ENCODE peak calls at places on chromosome 9, in seven cellular contexts. H is right lobe of liver; Z is keratinocyte; X is neural progenitor cell; A is left ventricle myocardium inferior; S is CD8-positive, alpha-beta T cell; Y is lower lobe of right lung. Q is an unnamed sample.

GRCh38 chr9:85505612-85506011 is 236.1 kb downstream of the AGTPBP1 start:
- DNase-seq in H (no peak), Z (no peak), X (no peak), A (no peak), S (no peak), Y (no peak), Q (no peak)

GRCh38 chr9:135663857-135664256 is 748 bp downstream of the LCN9 start:
- DNase-seq in H (no peak), Z (no peak), X (no peak), A (no peak), S (no peak), Y (no peak), Q (no peak)

GRCh38 chr9:34992376-34992951 is 2.9 kb downstream of the DNAJB5 start:
- DNase-seq in H (peak), Z (peak), X (peak), A (peak), S (no peak), Y (no peak), Q (no peak)

GRCh38 chr9:116175616-116176015 is 22.0 kb downstream of the PAPPA start:
- DNase-seq in H (no peak), Z (no peak), X (no peak), A (no peak), S (no peak), Y (no peak), Q (no peak)

GRCh38 chr9:37430841-37431597 is 8.5 kb downstream of the GRHPR start:
- DNase-seq in H (peak), Z (no peak), X (peak), A (no peak), S (no peak), Y (no peak), Q (no peak)

GRCh38 chr9:22986556-22986955 is 539.9 kb downstream of the DMRTA1 start:
- DNase-seq in H (no peak), Z (no peak), X (peak), A (no peak), S (no peak), Y (no peak), Q (no peak)

GRCh38 chr9:72828281-72828731 is 124.5 kb downstream of the ALDH1A1 start:
- DNase-seq in H (no peak), Z (peak), X (peak), A (no peak), S (no peak), Y (no peak), Q (no peak)

GRCh38 chr9:114156658-114157421 is 1.5 kb downstream of the COL27A1 start:
- DNase-seq in H (peak), Z (no peak), X (peak), A (peak), S (no peak), Y (peak), Q (no peak)

GRCh38 chr9:96065482-96066251 is 190.2 kb downstream of the ERCC6L2 start:
- DNase-seq in H (no peak), Z (no peak), X (no peak), A (no peak), S (no peak), Y (no peak), Q (no peak)

GRCh38 chr9:38281196-38281595 is 111.3 kb upstream of the ALDH1B1 start:
- DNase-seq in H (no peak), Z (no peak), X (no peak), A (no peak), S (no peak), Y (no peak), Q (no peak)

GRCh38 chr9:120327322-120327721 is 252.6 kb downstream of the CDK5RAP2 start:
- DNase-seq in H (no peak), Z (no peak), X (no peak), A (no peak), S (no peak), Y (no peak), Q (no peak)

GRCh38 chr9:105313238-105313637 is 68.8 kb downstream of the SLC44A1 start:
- DNase-seq in H (no peak), Z (no peak), X (no peak), A (no peak), S (no peak), Y (no peak), Q (no peak)

GRCh38 chr9:135588886-135589595 is 27.5 kb downstream of the PAEP start:
- DNase-seq in H (no peak), Z (no peak), X (no peak), A (no peak), S (no peak), Y (no peak), Q (no peak)

GRCh38 chr9:76215066-76215465 is 179.2 kb downstream of the RFK start:
- DNase-seq in H (no peak), Z (peak), X (peak), A (no peak), S (no peak), Y (no peak), Q (no peak)

GRCh38 chr9:93224591-93224990 is 40.7 kb downstream of the WNK2 start:
- DNase-seq in H (no peak), Z (peak), X (no peak), A (no peak), S (no peak), Y (no peak), Q (no peak)

GRCh38 chr9:97437151-97437550 is 25.3 kb downstream of the TDRD7 start:
- DNase-seq in H (no peak), Z (no peak), X (no peak), A (no peak), S (no peak), Y (no peak), Q (no peak)

GRCh38 chr9:1880038-1880565 is 135.0 kb upstream of the SMARCA2 start:
- DNase-seq in H (no peak), Z (no peak), X (no peak), A (no peak), S (no peak), Y (no peak), Q (no peak)

GRCh38 chr9:89023788-89024187 is 32.5 kb downstream of the S1PR3 start:
- DNase-seq in H (no peak), Z (no peak), X (no peak), A (no peak), S (no peak), Y (no peak), Q (no peak)

GRCh38 chr9:16243798-16244197 is 626.7 kb downstream of the BNC2 start:
- DNase-seq in H (no peak), Z (no peak), X (peak), A (no peak), S (no peak), Y (no peak), Q (no peak)

GRCh38 chr9:16333697-16334096 is 536.8 kb downstream of the BNC2 start:
- DNase-seq in H (no peak), Z (no peak), X (no peak), A (no peak), S (no peak), Y (no peak), Q (no peak)

GRCh38 chr9:71692337-71692736 is 76.0 kb downstream of the CEMIP2 start:
- DNase-seq in H (no peak), Z (no peak), X (no peak), A (no peak), S (no peak), Y (no peak), Q (no peak)

GRCh38 chr9:88197781-88198345 is 59.6 kb upstream of the SPATA31C2 start:
- DNase-seq in H (no peak), Z (peak), X (no peak), A (no peak), S (no peak), Y (no peak), Q (no peak)

GRCh38 chr9:9790216-9790872 is 822.5 kb downstream of the PTPRD start:
- DNase-seq in H (no peak), Z (no peak), X (peak), A (no peak), S (no peak), Y (no peak), Q (no peak)

GRCh38 chr9:131546336-131547084 is 1.2 kb downstream of the PRRT1B start:
- DNase-seq in H (no peak), Z (no peak), X (no peak), A (no peak), S (no peak), Y (no peak), Q (no peak)

GRCh38 chr9:76761448-76761847 is 2.8 kb upstream of the PCA3 start:
- DNase-seq in H (no peak), Z (no peak), X (no peak), A (no peak), S (no peak), Y (no peak), Q (no peak)

GRCh38 chr9:77916410-77916819 is 115.2 kb downstream of the GNAQ start:
- DNase-seq in H (no peak), Z (no peak), X (peak), A (no peak), S (no peak), Y (no peak), Q (no peak)

GRCh38 chr9:1207681-1208080 is 157.5 kb downstream of the DMRT2 start:
- DNase-seq in H (no peak), Z (no peak), X (no peak), A (no peak), S (no peak), Y (no peak), Q (no peak)

GRCh38 chr9:18385676-18386075 is 88.3 kb upstream of the ADAMTSL1 start:
- DNase-seq in H (no peak), Z (no peak), X (no peak), A (no peak), S (no peak), Y (no peak), Q (no peak)

GRCh38 chr9:99762470-99762869 is 59.2 kb upstream of the NR4A3 start:
- DNase-seq in H (no peak), Z (no peak), X (no peak), A (no peak), S (no peak), Y (no peak), Q (no peak)

GRCh38 chr9:118306773-118307172 is 602.6 kb downstream of the TLR4 start:
- DNase-seq in H (no peak), Z (no peak), X (no peak), A (no peak), S (no peak), Y (no peak), Q (no peak)
- H3K27ac ChIP-seq in H (no peak), Z (no peak), X (no peak), A (no peak), S (no peak), Y (no peak), Q (no peak)

GRCh38 chr9:3793363-3793762 is 267.6 kb upstream of the RFX3 start:
- DNase-seq in H (no peak), Z (no peak), X (no peak), A (no peak), S (no peak), Y (no peak), Q (no peak)
- H3K27ac ChIP-seq in H (no peak), Z (no peak), X (peak), A (no peak), S (no peak), Y (no peak), Q (no peak)

DNA sequence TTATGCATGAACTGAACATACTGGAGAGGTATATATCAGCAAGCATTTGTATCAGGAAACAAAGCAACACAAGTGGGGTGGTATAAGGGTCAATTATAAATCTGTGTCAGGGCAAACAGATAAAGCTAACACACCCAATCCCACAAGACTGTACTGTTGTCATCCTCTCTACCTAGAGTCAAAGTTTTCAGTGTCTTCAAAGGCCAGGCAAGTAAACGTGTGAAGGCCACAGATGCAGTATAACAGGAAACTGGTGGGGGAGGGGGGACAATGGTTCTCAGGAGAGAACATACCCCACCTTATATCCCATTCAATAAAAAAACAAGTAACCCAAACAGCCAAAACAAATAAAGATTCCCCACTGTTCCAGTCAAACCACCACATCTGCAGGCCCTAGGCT is 22.1 kb downstream of the ELP1 start:
- DNase-seq in H (no peak), Z (no peak), X (no peak), A (no peak), S (no peak), Y (no peak), Q (no peak)
- H3K27ac ChIP-seq in H (no peak), Z (no peak), X (no peak), A (no peak), S (no peak), Y (no peak), Q (no peak)

GRCh38 chr9:133927041-133927440 is 65.1 kb downstream of the VAV2 start:
- DNase-seq in H (no peak), Z (no peak), X (no peak), A (no peak), S (no peak), Y (no peak), Q (no peak)
- H3K27ac ChIP-seq in H (no peak), Z (no peak), X (no peak), A (no peak), S (no peak), Y (no peak), Q (no peak)

GRCh38 chr9:129761901-129762359 is 9.1 kb upstream of the PTGES start:
- DNase-seq in H (no peak), Z (no peak), X (peak), A (no peak), S (no peak), Y (no peak), Q (no peak)

GRCh38 chr9:129759804-129760502 is 7.1 kb upstream of the PTGES start:
- DNase-seq in H (no peak), Z (no peak), X (no peak), A (peak), S (no peak), Y (no peak), Q (no peak)

GRCh38 chr9:129757045-129757444 is 4.2 kb upstream of the PTGES start:
- DNase-seq in H (no peak), Z (no peak), X (no peak), A (no peak), S (no peak), Y (no peak), Q (no peak)

GRCh38 chr9:129761293-129761900 is 8.6 kb upstream of the PTGES start:
- DNase-seq in H (no peak), Z (no peak), X (no peak), A (peak), S (no peak), Y (no peak), Q (no peak)

DNA sequence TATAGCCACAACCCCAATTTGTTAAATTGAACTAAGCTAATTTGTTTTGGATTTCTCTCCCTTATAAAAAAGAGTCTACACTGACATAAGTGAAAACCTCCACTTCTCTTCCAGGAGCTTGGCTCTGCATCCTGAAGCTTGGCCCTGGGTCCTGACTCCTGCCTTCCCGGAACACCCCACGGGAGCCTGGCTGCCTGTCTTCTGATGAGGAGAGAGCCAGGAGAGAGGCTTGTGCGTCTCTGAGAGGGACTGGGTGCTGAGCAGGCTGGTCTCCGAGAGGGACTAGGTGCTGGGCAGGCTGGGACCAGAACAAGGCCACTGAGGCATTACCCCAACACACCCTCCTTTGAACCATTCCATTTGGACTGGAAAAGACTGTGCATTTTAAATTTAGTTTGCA is 6.5 kb upstream of the PTGES start:
- DNase-seq in H (no peak), Z (no peak), X (no peak), A (peak), S (no peak), Y (no peak), Q (no peak)
- H3K27ac ChIP-seq in H (no peak), Z (no peak), X (no peak), A (peak), S (no peak), Y (no peak), Q (no peak)

GRCh38 chr9:94259077-94259847 is at the start of gene ZNF169:
- DNase-seq in H (peak), Z (peak), X (peak), A (peak), S (peak), Y (peak), Q (peak)
- H3K27ac ChIP-seq in H (peak), Z (peak), X (no peak), A (peak), S (peak), Y (peak), Q (peak)

GRCh38 chr9:91101598-91102168 is 260.0 kb downstream of the AUH start:
- DNase-seq in H (no peak), Z (no peak), X (no peak), A (no peak), S (peak), Y (no peak), Q (peak)
- H3K27ac ChIP-seq in H (peak), Z (no peak), X (no peak), A (peak), S (no peak), Y (peak), Q (no peak)

DNA sequence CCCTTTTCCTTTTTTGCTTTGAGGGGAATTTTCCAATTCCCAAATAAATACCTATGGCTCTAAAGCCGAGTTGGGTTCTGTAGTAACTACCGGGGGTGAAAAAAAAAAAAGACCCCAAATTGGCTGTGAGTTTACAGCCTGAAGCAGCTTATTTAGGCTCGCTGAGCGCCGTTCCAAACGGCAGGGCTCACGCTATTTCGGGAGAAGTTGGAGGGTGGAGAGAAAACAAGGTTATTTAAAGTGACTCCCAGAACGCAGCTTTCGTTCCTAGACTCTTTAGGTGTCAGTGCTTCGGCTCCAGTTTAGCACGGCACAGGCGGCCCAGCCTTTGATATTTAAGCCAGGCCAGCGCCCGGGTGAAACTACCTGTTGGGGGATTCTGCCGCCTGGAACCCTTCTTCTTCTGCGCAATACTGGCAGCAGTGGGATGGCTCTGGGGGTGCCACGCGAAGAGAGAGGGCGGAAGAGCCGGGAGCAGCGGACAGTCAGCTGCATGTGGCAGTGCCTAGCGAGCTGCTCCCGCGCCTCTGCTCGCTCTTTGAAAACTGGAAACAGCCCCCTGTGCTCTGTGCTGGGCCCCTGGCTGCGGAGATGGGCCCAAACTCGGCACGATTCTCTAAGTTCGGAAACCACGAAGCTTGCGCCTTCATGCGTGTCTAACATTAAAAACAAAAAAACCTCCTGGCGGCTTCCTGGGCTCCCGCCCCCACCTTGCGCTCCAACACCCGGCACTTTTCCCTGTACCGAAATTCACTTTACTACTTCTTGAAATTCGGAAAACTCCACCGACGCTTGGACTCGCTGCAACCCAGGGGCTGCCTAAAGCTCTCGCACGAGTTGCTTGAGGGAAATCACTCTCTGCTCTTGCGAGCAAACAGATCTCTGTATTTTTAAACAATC is 34.5 kb upstream of the NFIB start:
- DNase-seq in H (peak), Z (no peak), X (peak), A (no peak), S (no peak), Y (no peak), Q (no peak)
- H3K27ac ChIP-seq in H (no peak), Z (peak), X (no peak), A (peak), S (no peak), Y (peak), Q (no peak)